ENCODE peak calls at places on chromosome 11, in four cellular contexts. X is A549, M is SK-N-SH, T is GM12878. L is an unnamed sample.

GRCh38 chr11:62472063-62472884 is 53.4 kb downstream of the SCGB1A1 start:
- DNase-seq in X (peak), M (peak), T (no peak), L (peak)

GRCh38 chr11:130964393-130964792 is 48.1 kb upstream of the SNX19 start:
- DNase-seq in M (no peak), T (no peak), X (no peak), L (no peak)

GRCh38 chr11:46698597-46698996 is 1.8 kb downstream of the ARHGAP1 start:
- DNase-seq in T (no peak), X (no peak), M (no peak), L (no peak)

GRCh38 chr11:118918128-118918685 is 7.5 kb downstream of the BCL9L start:
- DNase-seq in T (no peak), X (peak), M (peak), L (peak)

GRCh38 chr11:86041975-86042378 is 26.9 kb downstream of the PICALM start:
- DNase-seq in T (peak), X (peak), M (peak), L (peak)

GRCh38 chr11:5476184-5476819 is 12.2 kb upstream of the OR52D1 start:
- DNase-seq in X (peak), M (peak), T (no peak), L (peak)

GRCh38 chr11:68146704-68147474 is 25.7 kb upstream of the CHKA start:
- DNase-seq in T (no peak), X (peak), M (peak), L (peak)

GRCh38 chr11:68806931-68807844 is 34.5 kb downstream of the CPT1A start:
- DNase-seq in T (no peak), X (no peak), M (no peak), L (no peak)

GRCh38 chr11:113159967-113160621 is 154.3 kb upstream of the TTC12 start:
- DNase-seq in T (no peak), X (no peak), M (no peak), L (no peak)

GRCh38 chr11:122746050-122746478 is 90.5 kb downstream of the UBASH3B start:
- DNase-seq in M (no peak), T (peak), X (no peak), L (no peak)

GRCh38 chr11:88656960-88657738 is 319.6 kb upstream of the CTSC start:
- DNase-seq in M (no peak), X (no peak), T (no peak), L (no peak)

GRCh38 chr11:11813288-11813962 is 28.3 kb upstream of the USP47 start:
- DNase-seq in T (no peak), X (peak), M (no peak), L (peak)

DNA sequence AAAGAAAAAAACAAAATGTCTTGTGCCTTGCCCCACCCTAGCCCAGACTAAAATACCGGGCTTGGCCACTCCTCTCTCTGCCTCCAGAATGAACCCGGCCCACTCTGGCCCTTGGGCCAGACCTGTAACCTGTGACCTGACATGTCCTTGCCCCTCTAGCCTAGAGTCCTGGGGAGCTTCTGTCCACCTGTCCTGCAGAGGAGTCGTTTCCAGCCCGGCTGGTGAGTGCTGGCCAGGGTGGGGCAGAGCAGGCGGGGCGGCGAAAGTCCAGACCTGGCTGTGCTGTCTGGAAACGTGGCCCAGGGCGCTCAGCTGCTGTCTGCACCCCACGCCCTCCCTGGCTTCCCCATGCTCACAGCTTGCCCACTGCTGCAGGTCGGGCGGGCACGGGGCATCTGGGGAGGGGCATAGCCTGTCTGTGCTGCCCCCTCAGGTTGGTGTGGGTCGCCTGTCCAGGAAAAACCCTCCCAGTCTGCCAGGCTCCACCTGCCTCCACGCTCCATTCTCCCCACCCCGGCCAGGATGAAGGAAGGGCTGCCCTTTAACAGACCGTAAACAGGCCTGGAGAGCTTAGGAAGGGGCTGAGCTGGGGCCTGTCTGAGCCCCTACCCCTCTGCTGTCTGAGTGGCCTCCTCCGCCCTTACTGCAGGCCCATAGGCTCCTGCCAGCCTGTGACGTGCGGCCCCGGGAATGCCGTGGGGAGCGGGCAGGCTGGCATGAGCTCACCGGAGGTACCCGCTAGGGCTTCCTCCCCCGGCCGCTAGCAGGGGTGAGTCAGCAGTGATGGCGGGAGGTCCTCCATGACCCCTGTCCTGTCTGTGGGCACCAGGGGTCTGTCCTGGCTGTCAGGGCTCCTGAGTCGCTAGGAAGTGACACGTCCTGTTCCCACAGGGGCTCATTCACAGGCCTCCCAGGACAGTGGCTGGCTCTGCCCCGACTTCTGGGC is 1.9 kb downstream of the CD151 start:
- DNase-seq in X (peak), T (no peak), M (no peak), L (no peak)
- TF ChIP-seq PBX3 in X (peak), T (no peak), M (peak), L (no peak)

GRCh38 chr11:1679881-1680280 is 17.1 kb upstream of the KRTAP5-6 start:
- DNase-seq in X (no peak), M (no peak), T (no peak), L (no peak)
- TF ChIP-seq PBX3 in X (no peak), M (no peak), T (no peak), L (no peak)

DNA sequence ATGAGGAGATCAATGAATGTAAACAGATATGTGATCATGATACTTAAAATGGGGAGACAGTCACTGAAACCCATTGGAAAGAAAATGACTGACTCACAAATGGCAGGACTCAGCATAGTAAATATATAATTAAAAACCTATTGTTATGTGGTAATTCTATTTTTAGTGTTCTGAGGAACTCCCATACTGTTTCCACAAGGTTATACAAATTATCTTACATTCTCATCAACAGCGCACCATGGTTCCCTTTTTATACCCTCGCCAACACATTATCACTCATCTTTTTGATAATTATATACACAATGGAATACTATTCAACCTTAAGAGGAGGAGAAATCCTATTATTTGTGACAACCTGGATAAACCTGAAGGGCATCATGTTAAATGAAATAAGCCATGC is 17.1 kb downstream of the OR5B21 start:
- DNase-seq in M (no peak), T (no peak), X (no peak), L (no peak)
- TF ChIP-seq PBX3 in M (no peak), T (no peak), X (no peak), L (no peak)

GRCh38 chr11:95050595-95051202 is 1.5 kb downstream of the KDM4F start:
- DNase-seq in T (no peak), M (no peak), X (no peak), L (no peak)

GRCh38 chr11:95044010-95044409 is 5.2 kb upstream of the KDM4F start:
- DNase-seq in T (no peak), M (no peak), X (no peak), L (no peak)

GRCh38 chr11:95042906-95043305 is 6.3 kb upstream of the KDM4F start:
- DNase-seq in T (no peak), X (no peak), M (no peak), L (no peak)

GRCh38 chr11:95042239-95042638 is 7.0 kb upstream of the KDM4F start:
- DNase-seq in X (no peak), T (no peak), M (no peak), L (no peak)

GRCh38 chr11:95045791-95046190 is 3.4 kb upstream of the KDM4F start:
- DNase-seq in M (no peak), X (no peak), T (no peak), L (no peak)
- TF ChIP-seq PBX3 in M (no peak), X (no peak), T (no peak), L (no peak)

GRCh38 chr11:36060926-36061325 is 117.1 kb downstream of the LDLRAD3 start:
- DNase-seq in T (no peak), X (no peak), M (no peak), L (no peak)
- TF ChIP-seq PBX3 in T (no peak), X (no peak), M (no peak), L (no peak)

L was measured in HepG2.